ENCODE peak calls at places on chromosomes 7 and 10, in six cellular contexts. One of them, this sample, is unnamed.

GRCh38 chr10:43884516-43885105 is 235.9 kb upstream of the ZNF32 start:
- DNase-seq in ELR: no peak
- DNase-seq in activated CD8-positive, alpha-beta memory T cell treated with anti-CD3 and anti-CD28 coated beads, Interleukin-2, amount 10 ng/mL, durations not matched to agents 7 days and 5 days: no peak
- DNase-seq in HuH-7: no peak
- DNase-seq in Caki2: no peak
- DNase-seq in M059J: peak
- DNase-seq in this sample: no peak

GRCh38 chr7:1523208-1523607 is 7.3 kb upstream of the MAFK start:
- DNase-seq in ELR: no peak
- DNase-seq in activated CD8-positive, alpha-beta memory T cell treated with anti-CD3 and anti-CD28 coated beads, Interleukin-2, amount 10 ng/mL, durations not matched to agents 7 days and 5 days: no peak
- DNase-seq in HuH-7: no peak
- DNase-seq in Caki2: no peak
- DNase-seq in M059J: no peak
- DNase-seq in this sample: no peak

GRCh38 chr7:133081119-133081604 is 728 bp downstream of the CHCHD3 start:
- DNase-seq in ELR: peak
- DNase-seq in activated CD8-positive, alpha-beta memory T cell treated with anti-CD3 and anti-CD28 coated beads, Interleukin-2, amount 10 ng/mL, durations not matched to agents 7 days and 5 days: peak
- DNase-seq in HuH-7: no peak
- DNase-seq in Caki2: no peak
- DNase-seq in M059J: peak
- DNase-seq in this sample: peak

GRCh38 chr7:106610996-106611886 is 49.7 kb downstream of the CCDC71L start:
- DNase-seq in ELR: peak
- DNase-seq in activated CD8-positive, alpha-beta memory T cell treated with anti-CD3 and anti-CD28 coated beads, Interleukin-2, amount 10 ng/mL, durations not matched to agents 7 days and 5 days: no peak
- DNase-seq in HuH-7: no peak
- DNase-seq in Caki2: no peak
- DNase-seq in M059J: peak
- DNase-seq in this sample: no peak

GRCh38 chr10:72784551-72785421 is 92.8 kb downstream of the MCU start:
- DNase-seq in ELR: peak
- DNase-seq in activated CD8-positive, alpha-beta memory T cell treated with anti-CD3 and anti-CD28 coated beads, Interleukin-2, amount 10 ng/mL, durations not matched to agents 7 days and 5 days: no peak
- DNase-seq in HuH-7: no peak
- DNase-seq in Caki2: no peak
- DNase-seq in M059J: peak
- DNase-seq in this sample: peak

GRCh38 chr10:71740069-71740468 is 20.5 kb upstream of the C10orf105 start:
- DNase-seq in ELR: peak
- DNase-seq in activated CD8-positive, alpha-beta memory T cell treated with anti-CD3 and anti-CD28 coated beads, Interleukin-2, amount 10 ng/mL, durations not matched to agents 7 days and 5 days: no peak
- DNase-seq in HuH-7: no peak
- DNase-seq in Caki2: no peak
- DNase-seq in M059J: peak
- DNase-seq in this sample: no peak

GRCh38 chr7:24318326-24318725 is 34.3 kb downstream of the NPY start:
- DNase-seq in ELR: no peak
- DNase-seq in activated CD8-positive, alpha-beta memory T cell treated with anti-CD3 and anti-CD28 coated beads, Interleukin-2, amount 10 ng/mL, durations not matched to agents 7 days and 5 days: no peak
- DNase-seq in HuH-7: peak
- DNase-seq in Caki2: peak
- DNase-seq in M059J: peak
- DNase-seq in this sample: no peak

GRCh38 chr10:14084875-14085274 is 245.8 kb downstream of the FRMD4A start:
- DNase-seq in ELR: peak
- DNase-seq in activated CD8-positive, alpha-beta memory T cell treated with anti-CD3 and anti-CD28 coated beads, Interleukin-2, amount 10 ng/mL, durations not matched to agents 7 days and 5 days: no peak
- DNase-seq in HuH-7: no peak
- DNase-seq in Caki2: peak
- DNase-seq in M059J: peak
- DNase-seq in this sample: peak

GRCh38 chr7:27921081-27921836 is 181.3 kb downstream of the TAX1BP1 start:
- DNase-seq in ELR: peak
- DNase-seq in activated CD8-positive, alpha-beta memory T cell treated with anti-CD3 and anti-CD28 coated beads, Interleukin-2, amount 10 ng/mL, durations not matched to agents 7 days and 5 days: no peak
- DNase-seq in HuH-7: peak
- DNase-seq in Caki2: peak
- DNase-seq in M059J: peak
- DNase-seq in this sample: peak

GRCh38 chr10:100715445-100716385 is 29.7 kb upstream of the PAX2 start:
- DNase-seq in ELR: no peak
- DNase-seq in activated CD8-positive, alpha-beta memory T cell treated with anti-CD3 and anti-CD28 coated beads, Interleukin-2, amount 10 ng/mL, durations not matched to agents 7 days and 5 days: no peak
- DNase-seq in HuH-7: peak
- DNase-seq in Caki2: no peak
- DNase-seq in M059J: no peak
- DNase-seq in this sample: no peak

GRCh38 chr10:113103131-113103830 is 153.2 kb downstream of the TCF7L2 start:
- DNase-seq in ELR: peak
- DNase-seq in activated CD8-positive, alpha-beta memory T cell treated with anti-CD3 and anti-CD28 coated beads, Interleukin-2, amount 10 ng/mL, durations not matched to agents 7 days and 5 days: no peak
- DNase-seq in HuH-7: no peak
- DNase-seq in Caki2: no peak
- DNase-seq in M059J: peak
- DNase-seq in this sample: no peak

GRCh38 chr10:35339946-35340345 is 3.6 kb downstream of the CCNY start:
- DNase-seq in ELR: peak
- DNase-seq in activated CD8-positive, alpha-beta memory T cell treated with anti-CD3 and anti-CD28 coated beads, Interleukin-2, amount 10 ng/mL, durations not matched to agents 7 days and 5 days: peak
- DNase-seq in HuH-7: no peak
- DNase-seq in Caki2: no peak
- DNase-seq in M059J: no peak
- DNase-seq in this sample: peak

GRCh38 chr7:22377690-22378089 is 20.7 kb upstream of the RAPGEF5 start:
- DNase-seq in ELR: no peak
- DNase-seq in activated CD8-positive, alpha-beta memory T cell treated with anti-CD3 and anti-CD28 coated beads, Interleukin-2, amount 10 ng/mL, durations not matched to agents 7 days and 5 days: no peak
- DNase-seq in HuH-7: no peak
- DNase-seq in Caki2: no peak
- DNase-seq in M059J: no peak
- DNase-seq in this sample: no peak

GRCh38 chr7:25368599-25368998 is 140.3 kb upstream of the NPVF start:
- DNase-seq in ELR: no peak
- DNase-seq in activated CD8-positive, alpha-beta memory T cell treated with anti-CD3 and anti-CD28 coated beads, Interleukin-2, amount 10 ng/mL, durations not matched to agents 7 days and 5 days: no peak
- DNase-seq in HuH-7: no peak
- DNase-seq in Caki2: no peak
- DNase-seq in M059J: no peak
- DNase-seq in this sample: no peak

GRCh38 chr7:45451636-45452035 is 122.5 kb upstream of the ADCY1 start:
- DNase-seq in ELR: peak
- DNase-seq in activated CD8-positive, alpha-beta memory T cell treated with anti-CD3 and anti-CD28 coated beads, Interleukin-2, amount 10 ng/mL, durations not matched to agents 7 days and 5 days: no peak
- DNase-seq in HuH-7: no peak
- DNase-seq in Caki2: no peak
- DNase-seq in M059J: peak
- DNase-seq in this sample: peak

GRCh38 chr7:85067371-85067770 is 119.5 kb downstream of the SEMA3D start:
- DNase-seq in ELR: no peak
- DNase-seq in activated CD8-positive, alpha-beta memory T cell treated with anti-CD3 and anti-CD28 coated beads, Interleukin-2, amount 10 ng/mL, durations not matched to agents 7 days and 5 days: no peak
- DNase-seq in HuH-7: no peak
- DNase-seq in Caki2: no peak
- DNase-seq in M059J: no peak
- DNase-seq in this sample: no peak

GRCh38 chr7:22548313-22548712 is 48.3 kb upstream of the STEAP1B start:
- DNase-seq in ELR: no peak
- DNase-seq in activated CD8-positive, alpha-beta memory T cell treated with anti-CD3 and anti-CD28 coated beads, Interleukin-2, amount 10 ng/mL, durations not matched to agents 7 days and 5 days: no peak
- DNase-seq in HuH-7: no peak
- DNase-seq in Caki2: no peak
- DNase-seq in M059J: no peak
- DNase-seq in this sample: no peak

GRCh38 chr10:58981846-58982245 is 194.6 kb upstream of the PHYHIPL start:
- DNase-seq in ELR: no peak
- DNase-seq in activated CD8-positive, alpha-beta memory T cell treated with anti-CD3 and anti-CD28 coated beads, Interleukin-2, amount 10 ng/mL, durations not matched to agents 7 days and 5 days: no peak
- DNase-seq in HuH-7: no peak
- DNase-seq in Caki2: no peak
- DNase-seq in M059J: no peak
- DNase-seq in this sample: no peak

GRCh38 chr10:95457319-95457886 is 103.8 kb downstream of the SORBS1 start:
- DNase-seq in ELR: no peak
- DNase-seq in activated CD8-positive, alpha-beta memory T cell treated with anti-CD3 and anti-CD28 coated beads, Interleukin-2, amount 10 ng/mL, durations not matched to agents 7 days and 5 days: no peak
- DNase-seq in HuH-7: no peak
- DNase-seq in Caki2: peak
- DNase-seq in M059J: peak
- DNase-seq in this sample: peak

GRCh38 chr7:6228363-6228762 is 44.1 kb downstream of the CYTH3 start:
- DNase-seq in ELR: no peak
- DNase-seq in activated CD8-positive, alpha-beta memory T cell treated with anti-CD3 and anti-CD28 coated beads, Interleukin-2, amount 10 ng/mL, durations not matched to agents 7 days and 5 days: no peak
- DNase-seq in HuH-7: no peak
- DNase-seq in Caki2: no peak
- DNase-seq in M059J: no peak
- DNase-seq in this sample: no peak

GRCh38 chr10:8417631-8418030 is 363.1 kb downstream of the GATA3 start:
- DNase-seq in ELR: no peak
- DNase-seq in activated CD8-positive, alpha-beta memory T cell treated with anti-CD3 and anti-CD28 coated beads, Interleukin-2, amount 10 ng/mL, durations not matched to agents 7 days and 5 days: no peak
- DNase-seq in HuH-7: no peak
- DNase-seq in Caki2: no peak
- DNase-seq in M059J: no peak
- DNase-seq in this sample: no peak

GRCh38 chr7:99919814-99920618 is 686 bp upstream of the TRIM4 start:
- DNase-seq in ELR: peak
- DNase-seq in activated CD8-positive, alpha-beta memory T cell treated with anti-CD3 and anti-CD28 coated beads, Interleukin-2, amount 10 ng/mL, durations not matched to agents 7 days and 5 days: no peak
- DNase-seq in HuH-7: no peak
- DNase-seq in Caki2: peak
- DNase-seq in M059J: peak
- DNase-seq in this sample: no peak